ENCODE peak calls at places on chromosomes 5 and 9, in nine cellular contexts. I, Z, L, B, V, E, K, U and F are unnamed samples.
A peak's percentile ranks its signal among the peaks of the same experiment; 100 is the strongest.

GRCh38 chr5:65771266-65771665 is 49.3 kb downstream of the NLN start:
- DNase-seq in I (no peak), Z (no peak), L (no peak), B (no peak), V (no peak), E (no peak), K (no peak), U (no peak), F (no peak)

GRCh38 chr9:79371948-79372555 is 199.7 kb upstream of the TLE4 start:
- DNase-seq in I (no peak), Z (no peak), L (no peak), B (no peak), V (no peak), E (no peak), K (no peak), U (no peak), F (no peak)

GRCh38 chr9:75265525-75265972 is 177.2 kb downstream of the OSTF1 start:
- DNase-seq in I (peak; percentile 36), Z (peak; percentile 30), L (peak; percentile 15), B (peak; percentile 36), V (peak; percentile 52), E (peak; percentile 28), K (peak; percentile 29), U (peak; percentile 7), F (peak; percentile 51)

GRCh38 chr9:4553951-4554381 is 63.7 kb downstream of the SLC1A1 start:
- DNase-seq in I (no peak), Z (no peak), L (no peak), B (no peak), V (peak; percentile 88), E (no peak), K (no peak), U (no peak), F (no peak)

GRCh38 chr5:82336566-82337351 is 58.6 kb upstream of the RPS23 start:
- DNase-seq in I (no peak), Z (no peak), L (no peak), B (no peak), V (no peak), E (no peak), K (no peak), U (no peak), F (no peak)

GRCh38 chr9:108397286-108397685 is 458.5 kb downstream of the ACTL7B start:
- DNase-seq in I (no peak), Z (no peak), L (no peak), B (no peak), V (no peak), E (no peak), K (no peak), U (no peak), F (no peak)

GRCh38 chr9:135085830-135086546 is 1.5 kb upstream of the OLFM1 start:
- DNase-seq in I (peak; percentile 55), Z (peak; percentile 96), L (peak; percentile 54), B (peak; percentile 72), V (peak; percentile 72), E (peak; percentile 92), K (peak; percentile 79), U (peak; percentile 65), F (peak; percentile 92)

GRCh38 chr5:81422671-81423070 is 28.7 kb upstream of the ACOT12 start:
- DNase-seq in I (no peak), Z (peak; percentile 37), L (no peak), B (peak; percentile 69), V (no peak), E (no peak), K (no peak), U (no peak), F (no peak)

GRCh38 chr5:143174714-143175398 is 228.6 kb downstream of the NR3C1 start:
- DNase-seq in I (no peak), Z (no peak), L (no peak), B (no peak), V (no peak), E (no peak), K (no peak), U (no peak), F (no peak)

GRCh38 chr9:81395301-81396054 is 293.9 kb downstream of the TLE1 start:
- DNase-seq in I (no peak), Z (no peak), L (no peak), B (no peak), V (no peak), E (peak; percentile 59), K (no peak), U (no peak), F (no peak)

GRCh38 chr5:53671447-53671846 is 111.0 kb downstream of the NDUFS4 start:
- DNase-seq in I (no peak), Z (no peak), L (no peak), B (no peak), V (no peak), E (no peak), K (no peak), U (peak; percentile 13), F (no peak)

GRCh38 chr9:133634024-133634691 is 2.0 kb upstream of the DBH start:
- DNase-seq in I (no peak), Z (no peak), L (no peak), B (no peak), V (no peak), E (no peak), K (no peak), U (no peak), F (no peak)

DNA sequence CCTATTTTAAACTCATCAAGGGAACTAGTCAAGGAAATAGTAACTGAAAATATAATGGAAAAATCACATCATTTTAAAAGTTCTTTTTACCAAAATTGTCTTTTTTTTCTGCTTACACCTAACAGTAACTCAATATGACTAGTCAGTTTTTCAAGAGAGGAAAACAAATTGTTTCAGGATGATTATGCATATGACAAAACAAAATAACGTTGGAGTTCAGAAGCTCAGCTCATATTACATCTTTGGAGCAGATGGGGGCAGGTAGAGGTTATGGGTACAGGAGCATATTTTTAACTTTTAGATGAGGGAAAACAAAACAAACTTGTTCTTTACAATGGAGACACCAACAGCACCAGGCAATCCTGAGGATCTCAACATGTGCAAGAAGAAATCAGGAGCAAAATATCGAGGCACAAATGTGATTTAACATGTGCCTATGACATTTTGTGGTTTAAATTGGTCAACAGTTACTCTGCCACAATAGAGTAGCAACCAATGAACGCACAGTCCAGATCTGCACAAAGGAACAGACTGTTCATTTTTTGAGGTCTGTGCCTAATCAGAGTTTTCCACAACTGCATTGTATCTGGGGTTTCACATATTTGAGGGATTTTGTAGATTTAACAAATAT is 659.0 kb downstream of the ANXA1 start:
- DNase-seq in I (no peak), Z (no peak), L (no peak), B (no peak), V (no peak), E (no peak), K (no peak), U (no peak), F (no peak)
- TF ChIP-seq MAX in I (no peak), Z (no peak), L (no peak), B (no peak), V (no peak), E (no peak), K (no peak), U (no peak), F (no peak)

DNA sequence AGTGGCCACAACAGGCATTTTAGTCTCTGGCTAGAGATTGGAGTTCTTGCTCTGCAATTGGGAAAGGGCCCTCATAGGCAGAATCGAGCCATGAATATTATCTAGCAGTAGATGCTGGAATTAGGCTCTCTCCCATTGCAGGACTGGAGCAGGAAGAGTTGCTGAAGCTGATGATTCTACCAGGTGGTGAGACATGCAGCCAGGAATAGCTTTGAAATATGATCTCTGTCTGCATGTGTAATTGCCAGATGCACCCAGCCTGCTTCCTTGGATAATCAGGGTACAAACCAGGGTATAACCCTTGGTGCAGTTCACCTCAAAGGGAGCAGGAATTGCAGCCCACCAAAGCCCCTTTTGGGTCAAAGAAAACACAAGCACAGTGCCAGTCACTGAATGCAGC is 211.4 kb upstream of the FTMT start:
- DNase-seq in I (no peak), Z (no peak), L (no peak), B (no peak), V (no peak), E (no peak), K (no peak), U (no peak), F (no peak)
- TF ChIP-seq MAX in I (no peak), Z (no peak), L (no peak), B (no peak), V (no peak), E (no peak), K (no peak), U (no peak), F (no peak)

GRCh38 chr5:71576241-71576640 is 10.9 kb upstream of the MCCC2 start:
- DNase-seq in I (no peak), Z (no peak), L (no peak), B (no peak), V (no peak), E (no peak), K (no peak), U (no peak), F (no peak)

GRCh38 chr5:71569748-71570509 is 17.2 kb upstream of the MCCC2 start:
- DNase-seq in I (no peak), Z (no peak), L (no peak), B (no peak), V (no peak), E (no peak), K (no peak), U (no peak), F (no peak)

DNA sequence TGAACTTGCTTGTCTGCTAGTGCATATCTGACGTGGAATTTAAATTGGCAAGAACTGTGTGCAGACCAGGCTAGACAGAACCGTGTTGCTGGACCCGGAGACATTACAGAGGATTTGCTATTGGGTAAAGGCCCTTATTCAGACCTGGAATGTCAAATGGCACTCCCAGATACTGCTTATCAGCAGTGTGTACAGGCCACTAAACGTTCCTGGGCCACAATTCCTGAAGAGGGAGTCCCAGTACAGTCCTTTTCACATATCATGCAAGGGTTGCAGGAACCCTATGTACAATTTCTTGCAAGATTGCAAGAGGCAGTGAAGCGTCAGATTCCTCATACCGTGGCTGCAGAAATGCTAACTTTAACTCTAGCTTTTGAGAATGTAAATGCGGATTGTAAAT is 13.5 kb upstream of the MCCC2 start:
- DNase-seq in I (no peak), Z (peak; percentile 41), L (no peak), B (no peak), V (no peak), E (no peak), K (no peak), U (no peak), F (no peak)
- TF ChIP-seq MAX in I (no peak), Z (no peak), L (no peak), B (no peak), V (no peak), E (no peak), K (no peak), U (no peak), F (no peak)

DNA sequence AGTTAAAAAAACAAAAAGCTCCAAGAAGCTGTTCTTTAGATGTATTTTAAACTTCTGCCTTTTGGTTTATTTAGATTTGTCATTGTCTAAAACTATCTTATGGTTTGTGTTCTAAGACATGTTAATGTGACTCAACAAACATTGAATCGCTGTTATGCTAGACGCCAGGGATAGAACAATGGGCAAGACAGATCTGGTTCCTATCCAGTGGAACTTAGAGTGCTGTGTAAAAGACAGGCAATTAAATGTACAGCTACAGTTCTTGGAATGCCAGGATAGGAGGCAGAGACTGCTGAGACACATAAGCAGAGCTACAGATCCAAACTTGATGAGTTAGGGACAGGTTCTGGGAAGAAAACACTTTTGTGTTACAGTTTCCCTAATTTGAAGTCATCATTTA is 22.4 kb downstream of the LYRM7 start:
- DNase-seq in I (no peak), Z (no peak), L (no peak), B (no peak), V (peak; percentile 31), E (no peak), K (no peak), U (no peak), F (no peak)
- TF ChIP-seq MAX in I (no peak), Z (no peak), L (no peak), B (no peak), V (no peak), E (no peak), K (no peak), U (no peak), F (no peak)